ENCODE peak calls at places on chromosomes 16 and 17, in six cellular contexts. L is nucleus accumbens; C is iPS DF 19.7; K is mammary epithelial cell; Y is CD4-positive, CD25-positive, alpha-beta regulatory T cell; U is heart right ventricle. B is an unnamed sample.

GRCh38 chr16:85898521-85899442 is at the start of gene IRF8:
- DNase-seq in L (peak), C (peak), Y (peak), K (no peak), U (peak), B (peak)

GRCh38 chr17:60524463-60525346 is 1.3 kb downstream of the APPBP2 start:
- DNase-seq in L (no peak), K (peak), U (no peak), C (no peak), Y (no peak), B (peak)

GRCh38 chr17:56595831-56596740 is 2.6 kb downstream of the NOG start:
- DNase-seq in U (no peak), Y (no peak), L (no peak), K (peak), C (no peak), B (no peak)

GRCh38 chr17:82118815-82119380 is 20.9 kb upstream of the FASN start:
- DNase-seq in U (no peak), L (no peak), C (no peak), K (no peak), Y (no peak), B (no peak)

GRCh38 chr17:72599891-72600290 is 479.1 kb downstream of the SOX9 start:
- DNase-seq in K (no peak), Y (no peak), L (no peak), U (no peak), C (no peak), B (no peak)

GRCh38 chr16:88945473-88945872 is 31.5 kb downstream of the CBFA2T3 start:
- DNase-seq in K (no peak), L (no peak), U (no peak), C (no peak), Y (no peak), B (no peak)

GRCh38 chr16:77183137-77183536 is 7.9 kb upstream of the MON1B start:
- DNase-seq in U (no peak), Y (no peak), K (peak), L (no peak), C (no peak), B (no peak)

GRCh38 chr17:50919321-50920040 is 53.3 kb upstream of the TOB1 start:
- DNase-seq in K (peak), U (peak), Y (peak), C (no peak), L (peak), B (peak)

GRCh38 chr16:24737391-24737871 is 8.0 kb downstream of the TNRC6A start:
- DNase-seq in C (no peak), Y (no peak), L (no peak), U (no peak), K (no peak), B (no peak)

GRCh38 chr16:405548-406506 is 4.1 kb downstream of the DECR2 start:
- DNase-seq in C (no peak), L (no peak), Y (no peak), K (no peak), U (no peak), B (no peak)

GRCh38 chr17:35731239-35731931 is at the start of gene RASL10B:
- DNase-seq in K (no peak), L (peak), C (no peak), Y (peak), U (peak), B (peak)

GRCh38 chr16:89844739-89845339 is 16.6 kb downstream of the SPIRE2 start:
- DNase-seq in L (no peak), K (no peak), U (no peak), C (no peak), Y (no peak), B (no peak)

GRCh38 chr16:633336-634050 is 2.6 kb downstream of the METTL26 start:
- DNase-seq in U (no peak), K (no peak), Y (no peak), L (no peak), C (no peak), B (no peak)

GRCh38 chr17:7133424-7133823 is 18.8 kb upstream of the ASGR2 start:
- DNase-seq in L (no peak), C (no peak), Y (peak), U (peak), K (no peak), B (no peak)

GRCh38 chr17:56497132-56497531 is 96.4 kb upstream of the NOG start:
- DNase-seq in L (no peak), K (no peak), U (no peak), Y (no peak), C (no peak), B (no peak)

GRCh38 chr17:83067718-83068261 is 11.6 kb upstream of the METRNL start:
- DNase-seq in L (no peak), C (no peak), Y (no peak), U (no peak), K (no peak), B (no peak)

GRCh38 chr17:77332981-77333685 is 192.4 kb downstream of the SEC14L1 start:
- DNase-seq in K (peak), L (no peak), Y (no peak), U (no peak), C (no peak), B (no peak)

GRCh38 chr17:17401271-17401781 is 75.5 kb upstream of the MED9 start:
- DNase-seq in L (no peak), C (peak), U (no peak), Y (no peak), K (peak), B (no peak)

GRCh38 chr17:57945999-57946797 is 9.0 kb downstream of the CUEDC1 start:
- DNase-seq in U (no peak), C (no peak), Y (no peak), L (no peak), K (peak), B (no peak)

GRCh38 chr16:61181982-61182381 is 854.3 kb downstream of the CDH8 start:
- DNase-seq in C (no peak), U (no peak), K (no peak), L (no peak), Y (no peak), B (no peak)